ENCODE peak calls at places on chromosomes 16 and 17, in eight cellular contexts. S, T, R, L, B, U, H and F are unnamed samples.

GRCh38 chr16:58022601-58023371 is 2.8 kb upstream of the MMP15 start:
- DNase-seq in B (no peak), L (no peak), U (no peak), S (peak; percentile 79), T (no peak), R (no peak), H (peak; percentile 71), F (no peak)

GRCh38 chr16:52095466-52095865 is 451.5 kb downstream of the TOX3 start:
- DNase-seq in R (no peak), B (no peak), H (no peak), L (no peak), S (no peak), T (no peak), U (no peak), F (no peak)

GRCh38 chr16:4115209-4115940 is 867 bp downstream of the ADCY9 start:
- DNase-seq in L (no peak), S (peak; percentile 70), B (no peak), H (peak; percentile 65), U (no peak), T (peak; percentile 58), R (peak; percentile 45), F (peak; percentile 72)

GRCh38 chr17:67035131-67036083 is 8.9 kb upstream of the CACNG1 start:
- DNase-seq in R (no peak), S (no peak), L (no peak), B (no peak), H (no peak), T (no peak), U (no peak), F (no peak)

GRCh38 chr16:72246423-72246822 is 74.5 kb upstream of the PMFBP1 start:
- DNase-seq in U (no peak), L (no peak), R (no peak), T (no peak), S (no peak), H (no peak), B (no peak), F (no peak)

GRCh38 chr16:57624806-57625500 is 3.5 kb upstream of the ADGRG1 start:
- DNase-seq in U (no peak), B (no peak), H (no peak), R (no peak), S (no peak), L (no peak), T (no peak), F (no peak)

GRCh38 chr16:61823326-61823725 is 212.9 kb downstream of the CDH8 start:
- DNase-seq in R (no peak), L (peak; percentile 10), S (no peak), B (no peak), U (no peak), T (no peak), H (no peak), F (no peak)

GRCh38 chr16:5056347-5056746 is 9.4 kb downstream of the C16orf89 start:
- DNase-seq in T (peak; percentile 53), L (no peak), U (no peak), H (no peak), B (peak; percentile 8), S (no peak), R (peak; percentile 30), F (peak; percentile 74)

GRCh38 chr17:83192161-83192788 is 112.9 kb downstream of the METRNL start:
- DNase-seq in L (no peak), B (no peak), H (peak; percentile 3), U (no peak), R (no peak), S (peak; percentile 35), T (no peak), F (no peak)